ENCODE peak calls at places on chromosomes 7 and 10, in nine cellular contexts. Z, N, A, R, J, Q, S, T and P are unnamed samples.

GRCh38 chr7:130369110-130369711 is 11.1 kb upstream of the CPA1 start:
- DNase-seq in Z (peak; percentile 78), J (no peak), Q (no peak), S (no peak), R (peak; percentile 72), A (no peak), N (no peak), T (no peak), P (no peak)

GRCh38 chr10:132449051-132449825 is 52.2 kb downstream of the PWWP2B start:
- DNase-seq in R (no peak), Z (no peak), A (no peak), T (peak; percentile 88), S (peak; percentile 84), N (peak; percentile 79), J (peak; percentile 87), Q (peak; percentile 26), P (no peak)

GRCh38 chr10:91798736-91799579 is 732 bp downstream of the TNKS2 start:
- DNase-seq in Q (no peak), S (peak; percentile 65), J (peak; percentile 76), T (peak; percentile 79), Z (peak; percentile 20), A (peak; percentile 36), R (peak; percentile 65), N (peak; percentile 83), P (no peak)

GRCh38 chr7:44288381-44288685 is 37.1 kb downstream of the CAMK2B start:
- DNase-seq in Q (no peak), J (no peak), T (peak; percentile 27), A (no peak), S (no peak), R (no peak), Z (no peak), N (no peak), P (no peak)

GRCh38 chr7:130219086-130219620 is 11.5 kb downstream of the SSMEM1 start:
- DNase-seq in J (no peak), T (no peak), N (no peak), Z (no peak), A (no peak), R (no peak), S (no peak), Q (no peak), P (no peak)

GRCh38 chr10:123139521-123140163 is 3.9 kb downstream of the HMX3 start:
- DNase-seq in Z (no peak), J (no peak), Q (no peak), R (no peak), S (peak; percentile 68), N (no peak), T (no peak), A (peak; percentile 32), P (no peak)

GRCh38 chr7:123148813-123149212 is 51.0 kb downstream of the SLC13A1 start:
- DNase-seq in Q (no peak), J (no peak), N (no peak), Z (no peak), T (no peak), A (no peak), R (peak; percentile 19), S (no peak), P (no peak)

GRCh38 chr7:1313591-1313990 is 80.9 kb downstream of the UNCX start:
- DNase-seq in R (no peak), S (no peak), N (no peak), Q (peak; percentile 7), J (peak; percentile 23), Z (no peak), T (no peak), A (no peak), P (no peak)

GRCh38 chr10:129851941-129852650 is 112.0 kb downstream of the EBF3 start:
- DNase-seq in Q (no peak), T (no peak), N (no peak), S (no peak), A (no peak), R (no peak), Z (no peak), J (no peak), P (no peak)

GRCh38 chr10:113228570-113228969 is 278.5 kb downstream of the TCF7L2 start:
- DNase-seq in T (no peak), N (no peak), Z (peak; percentile 70), S (no peak), R (no peak), J (no peak), A (no peak), Q (no peak), P (no peak)

GRCh38 chr10:102534333-102534732 is 30.6 kb downstream of the SUFU start:
- DNase-seq in T (no peak), R (no peak), Z (no peak), N (no peak), S (no peak), A (no peak), J (no peak), Q (no peak), P (no peak)

GRCh38 chr7:155700847-155701246 is 56.4 kb downstream of the RBM33 start:
- DNase-seq in N (no peak), J (no peak), Z (no peak), S (no peak), A (no peak), T (peak; percentile 76), R (no peak), Q (no peak), P (no peak)

GRCh38 chr7:158586499-158587191 is 978 bp downstream of the PTPRN2 start:
- DNase-seq in J (no peak), R (no peak), Z (no peak), S (no peak), T (no peak), Q (no peak), N (peak; percentile 66), A (no peak), P (no peak)

GRCh38 chr10:44619521-44619920 is 234.6 kb upstream of the CXCL12 start:
- DNase-seq in N (no peak), J (no peak), R (no peak), T (no peak), Z (no peak), S (no peak), A (no peak), Q (no peak), P (no peak)

GRCh38 chr7:53237344-53237913 is 202.0 kb downstream of the POM121L12 start:
- DNase-seq in R (no peak), N (no peak), A (no peak), S (no peak), Z (no peak), T (no peak), J (no peak), Q (peak; percentile 37), P (no peak)

GRCh38 chr10:79331226-79331625 is 16.0 kb upstream of the PPIF start:
- DNase-seq in A (no peak), Q (peak; percentile 20), J (no peak), T (no peak), Z (no peak), R (no peak), N (no peak), S (no peak), P (peak; percentile 35)

DNA sequence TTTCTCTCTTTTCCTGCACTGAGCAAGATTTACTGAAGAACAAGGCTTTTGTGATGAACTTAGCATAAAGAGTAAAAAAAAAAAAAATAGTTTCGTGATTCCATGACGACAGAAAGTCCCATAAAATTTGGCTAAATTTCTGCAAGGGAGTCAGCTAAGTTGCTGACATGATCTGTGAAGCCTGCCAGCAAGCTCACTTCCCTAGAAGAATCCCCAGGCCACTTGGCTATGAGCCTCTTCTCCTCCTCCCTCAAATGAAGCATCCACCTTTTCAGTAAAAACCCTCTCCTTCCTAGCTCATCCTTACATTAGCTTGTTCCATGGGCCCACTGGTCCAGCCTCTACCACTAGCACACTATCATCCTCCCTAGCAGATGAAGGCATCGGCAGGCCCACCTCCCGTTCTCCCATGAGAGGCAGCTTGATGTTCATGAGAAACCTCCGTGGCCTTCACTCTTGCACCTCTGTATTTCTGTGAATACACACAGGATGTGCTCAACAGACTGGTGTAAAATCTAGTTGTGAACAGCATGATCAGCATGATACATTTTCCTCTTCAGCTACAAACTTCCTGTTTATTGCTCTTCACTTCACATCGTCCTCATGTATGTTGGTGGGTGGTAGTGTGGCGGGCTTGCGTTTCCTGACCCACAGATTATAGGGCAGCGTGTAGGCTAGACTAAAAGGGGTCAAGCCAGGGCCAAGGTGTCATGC is 30.9 kb downstream of the GIMAP8 start:
- DNase-seq in R (no peak), Z (no peak), A (no peak), S (no peak), T (peak; percentile 68), J (no peak), Q (peak; percentile 51), N (no peak), P (no peak)
- H3K27ac ChIP-seq in R (no peak overlapping the region), Z (no peak overlapping the region), A (no peak overlapping the region), S (no peak overlapping the region), T (peak overlapping the region; percentile 55), J (no peak overlapping the region), Q (peak overlapping the region; percentile 82), N (peak overlapping the region; percentile 28), P (no peak overlapping the region)

GRCh38 chr10:34262965-34263364 is 552.1 kb downstream of the PARD3 start:
- DNase-seq in R (peak; percentile 22), J (no peak), S (no peak), A (no peak), T (no peak), Q (no peak), N (no peak), Z (no peak), P (no peak)
- TF ChIP-seq CTCF in R (peak; percentile 8), J (no peak), S (no peak), A (peak; percentile 19), T (no peak), Q (no peak), N (no peak), Z (peak; percentile 55), P (no peak)

GRCh38 chr10:3980139-3980538 is 195.1 kb upstream of the KLF6 start:
- DNase-seq in R (no peak), A (no peak), Z (no peak), S (no peak), Q (no peak), N (no peak), T (no peak), J (no peak), P (no peak)

GRCh38 chr10:3978174-3978573 is 193.2 kb upstream of the KLF6 start:
- DNase-seq in R (no peak), S (no peak), T (no peak), A (peak; percentile 6), N (no peak), Q (no peak), J (no peak), Z (peak; percentile 66), P (no peak)

GRCh38 chr10:3977761-3978160 is 192.8 kb upstream of the KLF6 start:
- DNase-seq in T (no peak), J (no peak), N (no peak), A (no peak), Q (no peak), Z (no peak), S (no peak), R (no peak), P (no peak)

GRCh38 chr10:3980660-3981059 is 195.7 kb upstream of the KLF6 start:
- DNase-seq in A (no peak), S (no peak), J (no peak), Q (no peak), N (no peak), T (no peak), Z (no peak), R (no peak), P (no peak)

GRCh38 chr10:3978762-3979161 is 193.8 kb upstream of the KLF6 start:
- DNase-seq in Z (no peak), J (no peak), T (no peak), S (no peak), A (no peak), R (no peak), Q (no peak), N (no peak), P (no peak)
- H3K4me3 ChIP-seq in Z (no peak overlapping the region), J (no peak overlapping the region), T (no peak overlapping the region), S (no peak overlapping the region), A (no peak overlapping the region), R (no peak overlapping the region), Q (no peak overlapping the region), N (no peak overlapping the region), P (no peak overlapping the region)

GRCh38 chr7:138974103-138974502 is 7.1 kb downstream of the KIAA1549 start:
- DNase-seq in A (no peak), J (no peak), Z (no peak), N (no peak), T (no peak), S (no peak), Q (no peak), R (no peak), P (no peak)
- H3K27ac ChIP-seq in A (no peak overlapping the region), J (no peak overlapping the region), Z (no peak overlapping the region), N (no peak overlapping the region), T (no peak overlapping the region), S (no peak overlapping the region), Q (no peak overlapping the region), R (no peak overlapping the region), P (no peak overlapping the region)